ENCODE peak calls at places on chromosomes 1 and 21, in five cellular contexts. Y, N, R, O and J are unnamed samples.

GRCh38 chr1:9774744-9775679 is 48.8 kb downstream of the CLSTN1 start:
- DNase-seq in R (no peak), O (no peak), Y (no peak), N (no peak), J (no peak)

GRCh38 chr1:65213271-65213905 is 65.4 kb downstream of the AK4 start:
- DNase-seq in R (no peak), Y (no peak), O (no peak), N (no peak), J (no peak)

GRCh38 chr1:91015358-91015780 is 6.5 kb downstream of the ZNF644 start:
- DNase-seq in O (no peak), Y (no peak), N (no peak), R (no peak), J (no peak)

GRCh38 chr1:61043010-61043820 is 39.1 kb upstream of the NFIA start:
- DNase-seq in N (peak; percentile 63), Y (peak; percentile 68), R (peak; percentile 91), O (peak; percentile 98), J (peak; percentile 85)

GRCh38 chr1:225441314-225442119 is 13.7 kb upstream of the LBR start:
- DNase-seq in O (no peak), Y (no peak), N (no peak), R (no peak), J (no peak)

GRCh38 chr1:2085080-2085479 is 34.9 kb downstream of the PRKCZ start:
- DNase-seq in N (no peak), Y (no peak), O (no peak), R (no peak), J (no peak)

GRCh38 chr1:169812131-169812530 is 17.4 kb upstream of the METTL18 start:
- DNase-seq in N (no peak), Y (no peak), R (no peak), O (no peak), J (peak; percentile 5)

GRCh38 chr1:237042467-237042891 is 495 bp downstream of the RYR2 start:
- DNase-seq in R (no peak), O (peak; percentile 69), N (no peak), Y (no peak), J (no peak)

GRCh38 chr1:6041432-6042062 is 4.1 kb upstream of the KCNAB2 start:
- DNase-seq in R (no peak), N (no peak), O (peak; percentile 89), Y (no peak), J (peak; percentile 65)

GRCh38 chr1:62436039-62436465 is 797 bp upstream of the USP1 start:
- DNase-seq in R (peak; percentile 96), O (peak; percentile 99), N (no peak), Y (no peak), J (peak; percentile 99)

GRCh38 chr1:189022015-189022414 is 1455.6 kb downstream of the BRINP3 start:
- DNase-seq in N (no peak), O (no peak), Y (no peak), R (no peak), J (no peak)

GRCh38 chr1:166343276-166343675 is 176.5 kb upstream of the FAM78B start:
- DNase-seq in R (no peak), N (no peak), Y (no peak), O (no peak), J (no peak)

GRCh38 chr1:153652795-153653507 is 5.6 kb upstream of the SNAPIN start:
- DNase-seq in R (no peak), O (no peak), Y (no peak), N (peak; percentile 39), J (peak; percentile 80)

GRCh38 chr1:109762821-109763645 is 690 bp downstream of the EPS8L3 start:
- DNase-seq in Y (no peak), O (no peak), R (peak; percentile 14), N (peak; percentile 95), J (peak; percentile 46)

GRCh38 chr1:1306070-1306660 is 1.6 kb downstream of the ACAP3 start:
- DNase-seq in Y (no peak), O (peak; percentile 76), N (peak; percentile 52), R (no peak), J (peak; percentile 66)

GRCh38 chr1:112673589-112674439 is 645 bp upstream of the MOV10 start:
- DNase-seq in N (peak; percentile 74), O (no peak), Y (no peak), R (no peak), J (peak; percentile 82)

GRCh38 chr1:10651793-10652192 is 144.7 kb downstream of the CASZ1 start:
- DNase-seq in R (no peak), O (peak; percentile 87), N (no peak), Y (no peak), J (no peak)

GRCh38 chr21:33684923-33685560 is 42.7 kb downstream of the ITSN1 start:
- DNase-seq in Y (no peak), N (peak; percentile 44), R (no peak), O (no peak), J (no peak)

GRCh38 chr21:46168659-46169386 is 13.4 kb upstream of the FTCD start:
- DNase-seq in O (no peak), Y (no peak), N (no peak), R (no peak), J (no peak)

GRCh38 chr1:156463874-156464273 is 36.7 kb downstream of the MEF2D start:
- DNase-seq in O (peak; percentile 51), Y (no peak), R (no peak), N (no peak), J (no peak)

GRCh38 chr1:156461141-156461540 is 39.4 kb downstream of the MEF2D start:
- DNase-seq in Y (no peak), R (no peak), O (no peak), N (no peak), J (no peak)

GRCh38 chr1:156462954-156463795 is 37.4 kb downstream of the MEF2D start:
- DNase-seq in R (no peak), O (peak; percentile 52), Y (no peak), N (no peak), J (no peak)

GRCh38 chr1:156460525-156460924 is 40.0 kb downstream of the MEF2D start:
- DNase-seq in R (no peak), N (no peak), Y (no peak), O (no peak), J (no peak)

DNA sequence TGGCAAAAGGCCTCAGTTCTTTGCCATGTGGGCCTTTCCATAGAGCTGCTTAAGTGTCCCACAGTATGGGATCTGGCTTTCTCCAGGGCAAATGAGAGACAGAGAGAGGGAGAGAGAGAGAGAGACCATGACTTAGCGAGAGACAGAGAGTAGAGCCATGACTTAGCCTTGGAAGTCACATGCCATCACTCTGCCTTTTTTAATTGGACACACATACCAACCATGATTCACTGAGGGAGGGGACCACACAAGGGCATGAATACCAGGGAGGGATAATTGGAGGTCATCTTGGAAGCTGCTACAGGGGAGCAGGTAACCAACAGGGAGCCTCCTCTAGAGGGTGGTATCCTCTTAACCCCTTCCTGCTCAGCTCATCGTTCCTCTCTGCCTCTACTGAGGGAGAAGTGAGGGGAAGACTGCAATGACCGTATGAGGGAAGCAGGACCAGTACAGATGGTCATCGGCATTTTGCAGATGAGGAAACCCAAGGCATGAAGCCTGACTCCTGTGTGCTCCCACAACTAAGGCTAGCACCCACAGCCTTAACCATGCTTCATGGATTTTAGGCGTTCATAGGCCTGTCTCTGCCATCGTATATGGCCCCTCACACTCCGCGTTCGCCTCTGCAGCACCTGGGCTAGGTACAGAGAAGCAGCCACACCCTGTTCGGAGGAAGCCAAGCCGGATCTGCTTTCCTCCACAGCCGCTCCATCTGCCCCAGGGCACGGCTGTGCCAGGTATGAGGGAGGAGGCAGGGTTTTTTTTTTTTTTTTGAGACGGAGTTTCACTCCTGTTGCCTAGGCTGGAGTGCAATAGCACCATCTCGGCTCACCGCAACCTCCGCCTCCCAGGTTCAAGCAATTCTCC is 38.6 kb downstream of the MEF2D start:
- DNase-seq in N (peak; percentile 28), R (no peak), Y (no peak), O (no peak), J (peak; percentile 52)
- H3K4me1 ChIP-seq in N (peaks cover 7% of the 10 kb centered on the region), R (peaks cover 48% of the 10 kb centered on the region), Y (peaks cover 35% of the 10 kb centered on the region), O (no peaks in the 10 kb centered on the region), J (peaks cover 26% of the 10 kb centered on the region)

DNA sequence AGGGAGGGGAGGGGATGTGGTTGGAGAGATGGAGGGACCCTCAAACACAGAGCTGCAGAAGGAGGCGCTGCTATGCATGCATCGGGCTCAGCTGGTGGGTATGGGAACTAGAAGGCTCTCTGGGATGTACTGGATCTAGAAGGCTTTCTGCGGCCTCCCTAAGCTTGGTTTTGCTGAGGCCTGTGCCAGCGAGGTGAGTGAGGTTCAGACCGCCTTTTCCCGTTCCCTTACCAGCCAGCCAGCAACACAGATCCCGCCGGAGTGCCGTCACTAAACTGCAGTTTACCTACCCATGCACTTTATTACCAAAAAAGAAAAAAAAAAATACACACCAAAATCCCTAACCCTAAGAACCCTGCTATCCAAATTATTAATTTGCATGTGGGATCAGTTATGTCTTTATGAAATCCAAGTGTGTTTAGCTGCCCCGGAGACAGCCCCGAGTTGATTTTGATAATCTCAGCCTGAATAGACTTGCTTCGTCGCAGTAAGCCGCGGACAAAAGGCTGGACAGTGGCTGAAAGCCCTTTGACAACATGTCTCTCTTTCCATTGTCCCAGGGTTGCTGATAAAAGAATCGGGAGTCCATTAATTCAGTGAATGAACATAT is 180.3 kb downstream of the PRDM16 start:
- DNase-seq in R (no peak), N (no peak), O (no peak), Y (no peak), J (no peak)
- H3K4me1 ChIP-seq in R (peaks cover 18% of the 10 kb centered on the region), N (no peaks in the 10 kb centered on the region), O (peaks cover 8% of the 10 kb centered on the region), Y (peaks cover 16% of the 10 kb centered on the region), J (no peaks in the 10 kb centered on the region)

GRCh38 chr1:43506233-43506632 is 24.4 kb upstream of the PTPRF start:
- DNase-seq in N (no peak), Y (no peak), O (peak; percentile 25), R (no peak), J (no peak)
- H3K4me1 ChIP-seq in N (no peaks in the 10 kb centered on the region), Y (no peaks in the 10 kb centered on the region), O (peaks cover 3% of the 10 kb centered on the region), R (no peaks in the 10 kb centered on the region), J (no peaks in the 10 kb centered on the region)

DNA sequence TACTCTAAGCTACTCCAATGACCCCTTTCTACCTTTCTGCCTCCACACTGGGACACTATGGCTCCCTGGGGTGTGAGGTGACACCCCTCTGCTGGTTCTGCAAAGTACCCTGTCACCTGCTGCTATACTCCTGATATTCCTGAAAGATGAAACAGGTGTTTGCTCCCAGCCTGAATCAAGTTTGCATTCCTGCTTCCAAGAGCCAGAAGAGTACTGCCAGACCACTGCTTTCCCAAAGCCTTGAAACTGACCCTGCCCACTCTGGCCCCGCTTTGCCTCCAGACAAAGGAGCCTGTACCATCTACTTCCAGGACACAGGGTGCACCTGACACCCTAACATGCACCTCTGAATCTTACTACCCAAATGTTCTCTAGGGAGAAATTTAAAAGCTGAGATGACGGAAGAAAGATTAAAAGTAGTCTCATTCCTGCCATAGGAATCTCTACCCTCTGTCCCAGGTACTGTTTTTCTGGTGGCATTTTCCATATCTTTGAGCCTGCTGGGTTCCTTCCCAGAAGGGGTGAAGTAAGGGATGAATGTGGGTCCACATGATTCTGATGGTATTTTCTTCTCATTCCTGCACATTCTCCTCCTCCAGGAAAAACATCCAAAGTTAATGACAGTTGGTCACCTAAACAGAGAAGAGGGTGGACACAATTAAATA is 70.3 kb upstream of the DUSP10 start:
- DNase-seq in O (no peak), N (no peak), Y (no peak), R (no peak), J (no peak)
- H3K4me1 ChIP-seq in O (peaks cover 6% of the 10 kb centered on the region), N (peaks cover 2% of the 10 kb centered on the region), Y (no peaks in the 10 kb centered on the region), R (no peaks in the 10 kb centered on the region), J (peaks cover 29% of the 10 kb centered on the region)

DNA sequence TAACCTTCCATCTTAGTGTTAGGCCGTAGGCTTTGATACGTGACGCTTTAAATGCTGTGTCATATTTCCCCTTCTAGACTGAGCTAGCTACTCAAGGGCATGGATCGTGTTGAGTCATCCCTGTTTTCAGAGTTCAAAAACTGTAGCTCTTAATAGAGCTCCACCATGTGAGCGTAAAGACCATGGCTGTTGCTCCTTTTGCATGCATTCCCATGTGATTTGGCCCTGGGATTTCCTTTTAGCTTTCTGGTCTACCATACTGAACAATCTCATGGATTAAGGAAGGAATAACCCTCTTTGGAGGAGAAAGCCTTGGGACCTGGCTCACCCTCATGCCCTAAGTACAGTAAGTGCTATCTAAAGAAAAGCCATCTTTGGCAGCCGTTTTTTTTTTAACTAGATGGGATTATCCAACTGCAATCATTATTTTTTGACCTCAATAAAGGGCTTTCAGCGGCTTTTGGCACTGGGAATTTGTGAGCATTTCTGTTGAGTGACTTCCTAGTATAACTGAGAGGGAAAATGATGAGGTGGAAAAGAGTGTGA is 76.6 kb downstream of the PLPP3 start:
- DNase-seq in Y (no peak), R (no peak), N (peak; percentile 24), O (no peak), J (peak; percentile 73)
- H3K4me1 ChIP-seq in Y (no peaks in the 10 kb centered on the region), R (peaks cover 100% of the 10 kb centered on the region), N (no peaks in the 10 kb centered on the region), O (peaks cover 2% of the 10 kb centered on the region), J (no peaks in the 10 kb centered on the region)